ENCODE peak calls at places on chromosomes 13 and 19, in eight cellular contexts. L, S, B, Z, O, Q, X and M are unnamed samples.

GRCh38 chr13:67048084-67048792 is 181.9 kb downstream of the PCDH9 start:
- DNase-seq in L (peak), S (no peak), B (peak), Z (no peak), O (peak), Q (no peak), X (peak), M (peak)

GRCh38 chr19:11279505-11280236 is 16.3 kb upstream of the TSPAN16 start:
- DNase-seq in L (no peak), S (no peak), B (peak), Z (no peak), O (no peak), Q (no peak), X (peak), M (peak)

GRCh38 chr13:99320693-99321481 is 13.7 kb upstream of the GPR183 start:
- DNase-seq in L (peak), S (no peak), B (peak), Z (no peak), O (peak), Q (no peak), X (peak), M (no peak)

GRCh38 chr19:41088151-41088550 is at the start of gene CYP2A13:
- DNase-seq in L (no peak), S (no peak), B (no peak), Z (no peak), O (no peak), Q (no peak), X (no peak), M (no peak)

GRCh38 chr19:6744381-6745288 is 5.2 kb downstream of the TRIP10 start:
- DNase-seq in L (peak), S (peak), B (peak), Z (no peak), O (peak), Q (peak), X (peak), M (no peak)

GRCh38 chr19:485583-486236 is 10.6 kb upstream of the MADCAM1 start:
- DNase-seq in L (peak), S (peak), B (peak), Z (no peak), O (no peak), Q (peak), X (no peak), M (no peak)

GRCh38 chr13:48580185-48580803 is 47.4 kb upstream of the RCBTB2 start:
- DNase-seq in L (peak), S (peak), B (peak), Z (peak), O (peak), Q (peak), X (peak), M (no peak)

GRCh38 chr13:35995136-35995535 is 136.0 kb downstream of the DCLK1 start:
- DNase-seq in L (no peak), S (no peak), B (peak), Z (no peak), O (no peak), Q (no peak), X (peak), M (no peak)

GRCh38 chr19:51339687-51340656 is 2.0 kb downstream of the VSIG10L start:
- DNase-seq in L (peak), S (peak), B (peak), Z (peak), O (peak), Q (peak), X (peak), M (peak)
- TF ChIP-seq CTCF in L (no peak), S (peak), B (peak), Z (peak), O (peak), Q (no peak), X (no peak), M (peak)

DNA sequence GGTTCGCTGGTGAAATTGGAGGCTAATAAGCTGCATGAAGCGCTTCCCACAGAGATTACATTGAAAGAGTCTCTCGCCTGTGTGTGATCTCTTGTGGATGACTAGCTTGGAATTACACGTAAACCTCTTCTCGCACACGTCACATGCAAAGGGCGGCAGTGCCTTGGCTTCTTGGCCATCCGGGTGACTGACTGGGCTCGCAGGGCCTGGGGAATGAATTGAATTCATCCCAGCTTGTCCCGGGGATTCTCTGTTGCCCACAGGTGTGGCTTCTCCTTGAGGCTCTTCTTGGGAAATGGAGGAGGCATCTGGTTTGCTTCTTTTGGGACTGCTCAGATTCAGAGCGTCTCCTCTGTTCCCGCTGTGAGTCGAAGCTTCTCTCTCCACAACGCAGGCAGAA is 19.8 kb downstream of the ZSCAN5C start:
- DNase-seq in L (no peak), S (no peak), B (no peak), Z (no peak), O (no peak), Q (no peak), X (no peak), M (no peak)
- TF ChIP-seq CTCF in L (no peak), S (no peak), B (no peak), Z (no peak), O (peak), Q (no peak), X (no peak), M (no peak)

GRCh38 chr13:77779461-77780272 is 82.2 kb downstream of the SLAIN1 start:
- DNase-seq in L (peak), S (peak), B (peak), Z (no peak), O (peak), Q (peak), X (peak), M (peak)

GRCh38 chr13:77776704-77777103 is 79.2 kb downstream of the SLAIN1 start:
- DNase-seq in L (no peak), S (no peak), B (no peak), Z (no peak), O (no peak), Q (no peak), X (no peak), M (no peak)

GRCh38 chr13:77774181-77774580 is 76.7 kb downstream of the SLAIN1 start:
- DNase-seq in L (no peak), S (no peak), B (no peak), Z (no peak), O (no peak), Q (no peak), X (no peak), M (no peak)
- TF ChIP-seq CTCF in L (no peak), S (no peak), B (no peak), Z (no peak), O (no peak), Q (no peak), X (no peak), M (no peak)

GRCh38 chr13:91785435-91786137 is 387.2 kb downstream of the GPC5 start:
- DNase-seq in L (peak), S (no peak), B (no peak), Z (no peak), O (no peak), Q (no peak), X (no peak), M (no peak)
- TF ChIP-seq CTCF in L (no peak), S (no peak), B (no peak), Z (no peak), O (no peak), Q (no peak), X (no peak), M (no peak)

GRCh38 chr19:1782501-1782900 is 29.2 kb downstream of the ONECUT3 start:
- DNase-seq in L (no peak), S (no peak), B (no peak), Z (no peak), O (no peak), Q (no peak), X (no peak), M (no peak)

GRCh38 chr19:1777149-1777548 is 23.8 kb downstream of the ONECUT3 start:
- DNase-seq in L (no peak), S (no peak), B (no peak), Z (no peak), O (no peak), Q (no peak), X (no peak), M (no peak)

GRCh38 chr19:1779604-1779973 is 26.3 kb downstream of the ONECUT3 start:
- DNase-seq in L (no peak), S (no peak), B (no peak), Z (no peak), O (no peak), Q (no peak), X (no peak), M (no peak)

GRCh38 chr19:1783354-1783753 is 28.7 kb downstream of the ATP8B3 start:
- DNase-seq in L (no peak), S (no peak), B (no peak), Z (no peak), O (no peak), Q (no peak), X (no peak), M (no peak)

DNA sequence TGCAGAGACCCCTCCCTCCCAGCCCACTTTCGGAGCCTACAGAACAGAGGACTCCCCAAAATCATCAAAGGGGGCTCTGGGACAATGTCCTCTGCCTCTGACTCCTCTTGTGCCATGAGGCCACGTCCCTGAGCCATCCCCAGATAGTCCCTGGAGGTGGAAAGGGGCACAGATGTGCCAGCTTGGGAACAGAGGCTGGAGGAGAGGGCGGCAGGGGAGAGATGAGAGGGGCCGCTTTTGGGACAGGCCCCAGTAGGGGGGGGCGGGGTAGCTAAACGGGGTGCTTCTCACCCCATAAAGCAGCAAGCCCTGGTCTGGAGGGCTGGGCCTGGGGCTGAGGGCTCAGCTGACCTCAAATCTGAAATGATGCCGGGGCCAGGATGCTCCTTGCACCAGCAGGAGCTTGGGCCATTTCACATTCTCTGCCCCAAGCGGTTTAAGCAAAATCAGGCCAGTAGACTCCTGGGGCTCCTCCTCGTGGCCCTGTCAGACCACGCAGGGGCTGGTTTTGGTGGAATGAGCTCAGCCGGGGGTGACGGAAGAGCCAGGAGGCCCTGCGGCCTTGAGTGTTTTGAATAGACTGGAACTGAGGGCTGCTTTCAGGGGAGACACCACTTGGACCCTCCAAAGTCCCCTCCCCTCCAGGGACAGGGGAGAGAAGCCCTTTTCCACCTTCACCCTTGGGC is 27.1 kb downstream of the ONECUT3 start:
- DNase-seq in L (peak), S (peak), B (no peak), Z (no peak), O (no peak), Q (no peak), X (no peak), M (no peak)
- TF ChIP-seq CTCF in L (peak), S (no peak), B (peak), Z (peak), O (no peak), Q (no peak), X (peak), M (no peak)

GRCh38 chr19:4454952-4455738 is 2.4 kb downstream of the UBXN6 start:
- DNase-seq in L (peak), S (no peak), B (peak), Z (no peak), O (no peak), Q (no peak), X (peak), M (no peak)

GRCh38 chr19:4456843-4457653 is 546 bp downstream of the UBXN6 start:
- DNase-seq in L (peak), S (peak), B (peak), Z (peak), O (peak), Q (no peak), X (peak), M (peak)

GRCh38 chr19:4456566-4456842 is 1.1 kb downstream of the UBXN6 start:
- DNase-seq in L (peak), S (no peak), B (peak), Z (no peak), O (peak), Q (peak), X (peak), M (no peak)

GRCh38 chr19:4454621-4454951 is 3.0 kb downstream of the UBXN6 start:
- DNase-seq in L (no peak), S (no peak), B (no peak), Z (no peak), O (no peak), Q (no peak), X (no peak), M (no peak)

GRCh38 chr19:4455742-4456565 is 1.6 kb downstream of the UBXN6 start:
- DNase-seq in L (peak), S (no peak), B (peak), Z (no peak), O (no peak), Q (no peak), X (peak), M (no peak)
- TF ChIP-seq CTCF in L (peak), S (no peak), B (no peak), Z (no peak), O (no peak), Q (no peak), X (no peak), M (no peak)

DNA sequence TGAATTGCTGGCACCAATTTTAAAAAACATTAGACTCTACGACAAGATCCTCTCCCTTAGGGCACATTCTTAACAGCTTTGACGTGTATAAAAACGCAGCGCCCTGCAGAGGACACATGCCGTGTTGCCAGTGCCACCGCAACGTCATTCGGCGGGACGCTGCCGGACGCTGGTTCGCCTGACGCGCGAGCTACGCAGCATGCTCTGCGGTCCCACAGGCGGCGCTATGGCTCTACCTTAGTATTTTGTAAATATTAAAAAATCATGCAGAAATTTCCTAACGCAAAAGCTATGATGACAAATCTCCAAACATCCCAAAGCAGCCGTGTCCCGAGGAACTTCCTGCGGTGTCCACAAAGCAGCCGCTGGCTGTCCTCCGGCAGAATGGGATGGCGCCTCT is 4.2 kb upstream of the ADPRHL1 start:
- DNase-seq in L (peak), S (no peak), B (no peak), Z (no peak), O (no peak), Q (no peak), X (no peak), M (no peak)
- TF ChIP-seq CTCF in L (peak), S (no peak), B (no peak), Z (no peak), O (no peak), Q (no peak), X (no peak), M (no peak)

GRCh38 chr19:49872245-49873148 is 4.7 kb downstream of the AKT1S1 start:
- DNase-seq in L (no peak), S (no peak), B (no peak), Z (no peak), O (no peak), Q (no peak), X (no peak), M (no peak)
- TF ChIP-seq CTCF in L (no peak), S (no peak), B (no peak), Z (no peak), O (no peak), Q (no peak), X (no peak), M (no peak)